ENCODE peak calls at places on chromosomes 5 and 9, in four cellular contexts. U, C, W and S are unnamed samples.

GRCh38 chr5:79484731-79485130 is 29.2 kb downstream of the HOMER1 start:
- DNase-seq in U (no peak), C (peak), W (no peak), S (no peak)

GRCh38 chr9:72592501-72593403 is 71.3 kb downstream of the TMC1 start:
- DNase-seq in U (peak), C (peak), W (peak), S (no peak)

GRCh38 chr5:37501152-37501551 is 122.0 kb downstream of the WDR70 start:
- DNase-seq in U (no peak), C (peak), W (no peak), S (peak)

GRCh38 chr5:170985486-170985885 is 123.7 kb downstream of the RANBP17 start:
- DNase-seq in U (no peak), C (peak), W (no peak), S (no peak)

GRCh38 chr5:34957857-34958690 is 28.7 kb downstream of the DNAJC21 start:
- DNase-seq in U (peak), C (peak), W (peak), S (no peak)

GRCh38 chr5:157343842-157344790 is 78.2 kb downstream of the CYFIP2 start:
- DNase-seq in U (no peak), C (no peak), W (peak), S (no peak)

GRCh38 chr9:113302792-113303418 is at the start of gene RNF183:
- DNase-seq in U (no peak), C (no peak), W (no peak), S (no peak)

GRCh38 chr5:39794511-39794910 is 369.7 kb upstream of the DAB2 start:
- DNase-seq in U (no peak), C (peak), W (no peak), S (no peak)

GRCh38 chr9:105117111-105117682 is 127.3 kb upstream of the SLC44A1 start:
- DNase-seq in U (no peak), C (no peak), W (no peak), S (no peak)

GRCh38 chr5:93249651-93250289 is 331.2 kb downstream of the NR2F1-AS1 start:
- DNase-seq in U (no peak), C (no peak), W (no peak), S (no peak)
- H3K4me3 ChIP-seq in U (no peak), C (no peak), W (no peak), S (no peak)

DNA sequence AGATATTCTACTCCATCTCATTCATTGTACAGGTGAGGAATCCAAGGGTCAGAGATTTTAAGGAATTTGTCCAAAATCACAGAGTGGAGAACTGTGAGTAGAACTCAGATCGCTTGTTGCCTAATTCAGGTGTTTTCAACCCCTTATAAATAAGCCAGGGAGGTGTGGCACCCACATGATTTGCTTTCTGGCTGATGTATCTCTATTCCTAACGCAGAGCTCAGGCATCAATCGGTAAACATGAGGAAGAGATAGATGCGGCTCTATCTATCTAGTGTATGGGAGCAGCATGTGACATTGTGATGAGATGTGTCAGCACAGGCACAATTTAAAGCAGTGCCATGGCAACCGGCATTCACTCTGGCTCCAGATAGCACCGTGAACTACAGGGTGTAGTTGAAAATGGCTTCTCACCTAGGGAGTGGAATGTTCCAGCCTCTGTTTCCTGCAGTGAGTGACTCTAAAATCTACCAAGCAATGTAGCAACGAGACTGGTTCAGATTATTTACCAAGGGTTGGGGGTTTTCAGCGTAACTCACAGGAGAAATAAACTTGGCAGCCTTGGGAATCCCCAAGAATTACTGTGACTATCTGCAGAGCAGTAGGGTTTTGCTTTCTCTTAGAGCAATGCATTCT is 53.4 kb upstream of the SUB1 start:
- DNase-seq in U (peak), C (peak), W (peak), S (peak)
- H3K4me3 ChIP-seq in U (no peak), C (peak), W (peak), S (no peak)

DNA sequence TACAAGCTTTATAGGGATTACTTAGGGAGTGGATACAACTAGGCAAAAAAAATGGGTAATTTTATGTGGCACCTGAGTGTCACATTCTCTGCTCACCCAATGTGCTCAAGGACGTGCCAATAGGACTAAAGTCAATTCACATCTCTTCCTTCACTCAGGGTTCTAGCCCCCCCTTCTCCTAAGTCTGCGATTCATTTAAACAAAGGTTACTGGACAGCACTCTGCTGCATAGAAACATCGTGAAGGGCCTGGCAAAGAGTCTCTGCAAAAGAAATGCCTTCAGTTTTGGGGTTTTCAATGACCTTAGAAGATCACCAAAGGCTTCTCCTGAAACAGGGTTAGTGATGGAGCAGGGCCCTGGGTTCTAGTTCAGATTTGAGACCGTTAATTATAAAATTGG is 142.3 kb downstream of the TSSK1B start:
- DNase-seq in U (no peak), C (no peak), W (no peak), S (no peak)
- H3K4me3 ChIP-seq in U (peak), C (no peak), W (no peak), S (no peak)

GRCh38 chr5:134113572-134113907 is 941 bp upstream of the TCF7 start:
- DNase-seq in U (no peak), C (no peak), W (no peak), S (no peak)
- H3K4me3 ChIP-seq in U (peak), C (no peak), W (peak), S (no peak)

DNA sequence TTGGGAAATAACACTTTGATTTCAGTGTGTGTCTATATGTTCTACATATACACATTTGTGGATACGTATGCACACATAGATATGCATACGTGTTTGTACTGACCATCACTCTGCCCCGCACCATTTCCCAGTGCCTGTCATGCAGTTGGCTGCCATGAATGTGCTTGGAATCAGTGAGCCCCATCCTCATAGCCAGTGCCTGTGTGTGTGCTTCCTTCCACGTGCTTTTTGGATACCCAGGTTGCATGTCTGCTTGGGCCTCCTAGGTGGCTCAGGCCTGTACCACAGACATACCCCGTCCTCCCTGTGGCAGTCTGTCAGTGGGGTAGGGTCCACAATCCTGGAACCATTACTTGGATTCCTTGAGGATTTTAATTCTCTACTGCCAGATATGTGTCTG is 243.6 kb downstream of the FANCC start:
- DNase-seq in U (no peak), C (no peak), W (no peak), S (no peak)
- H3K4me3 ChIP-seq in U (no peak), C (no peak), W (no peak), S (no peak)